ENCODE peak calls at places on chromosomes 5 and 9, in seven cellular contexts. V is IMR-90; U is tibial artery; K is small intestine; G is GM12864; C is endodermal cell; R is CD8-positive, alpha-beta T cell. A is an unnamed sample.

GRCh38 chr5:67355135-67355729 is 158.6 kb upstream of the CD180 start:
- DNase-seq in V (no peak), U (no peak), K (no peak), G (no peak), C (no peak), R (no peak), A (no peak)

GRCh38 chr5:65925094-65925600 is 1.2 kb upstream of the ERBIN start:
- DNase-seq in V (peak), U (peak), K (peak), G (peak), C (peak), R (peak), A (peak)

GRCh38 chr5:149062371-149063016 is 368 bp downstream of the SH3TC2 start:
- DNase-seq in V (peak), U (peak), K (peak), G (no peak), C (peak), R (no peak), A (peak)

GRCh38 chr9:6024035-6024554 is 8.7 kb upstream of the RANBP6 start:
- DNase-seq in V (no peak), U (no peak), K (peak), G (no peak), C (peak), R (no peak), A (peak)

GRCh38 chr5:133483406-133484090 is 128.8 kb downstream of the FSTL4 start:
- DNase-seq in V (no peak), U (no peak), K (peak), G (no peak), C (peak), R (no peak), A (no peak)

GRCh38 chr9:31030741-31031202 is 1353.7 kb upstream of the ACO1 start:
- DNase-seq in V (no peak), U (no peak), K (no peak), G (no peak), C (peak), R (no peak), A (peak)

GRCh38 chr5:146962801-146963355 is 84.3 kb upstream of the PPP2R2B start:
- DNase-seq in V (peak), U (no peak), K (no peak), G (no peak), C (no peak), R (no peak), A (peak)

GRCh38 chr9:69951411-69951810 is 92.2 kb upstream of the MAMDC2 start:
- DNase-seq in V (peak), U (no peak), K (no peak), G (no peak), C (no peak), R (no peak), A (no peak)

GRCh38 chr9:73152445-73152844 is 780 bp downstream of the ANXA1 start:
- DNase-seq in V (peak), U (no peak), K (no peak), G (no peak), C (no peak), R (no peak), A (peak)

GRCh38 chr5:133930061-133930823 is 38.2 kb downstream of the C5orf15 start:
- DNase-seq in V (peak), U (peak), K (no peak), G (peak), C (no peak), R (peak), A (no peak)

GRCh38 chr5:93452255-93452654 is 128.8 kb downstream of the NR2F1-AS1 start:
- DNase-seq in V (no peak), U (no peak), K (no peak), G (no peak), C (no peak), R (no peak), A (no peak)

GRCh38 chr9:1100945-1101344 is 50.8 kb downstream of the DMRT2 start:
- DNase-seq in V (peak), U (peak), K (no peak), G (no peak), C (peak), R (no peak), A (peak)

GRCh38 chr9:15278839-15279238 is 28.2 kb downstream of the TTC39B start:
- DNase-seq in V (no peak), U (no peak), K (no peak), G (no peak), C (no peak), R (no peak), A (no peak)

GRCh38 chr9:74887981-74888370 is 255 bp upstream of the TRPM6 start:
- DNase-seq in V (no peak), U (no peak), K (no peak), G (no peak), C (no peak), R (no peak), A (no peak)
- H3K4me3 ChIP-seq in V (no peak), U (no peak), K (no peak), G (no peak), C (peak), R (no peak), A (peak)

GRCh38 chr9:38413283-38413682 is 11.0 kb downstream of the IGFBPL1 start:
- DNase-seq in V (no peak), U (no peak), K (no peak), G (no peak), C (no peak), R (no peak), A (no peak)
- H3K4me3 ChIP-seq in V (no peak), U (no peak), K (no peak), G (no peak), C (no peak), R (no peak), A (no peak)

DNA sequence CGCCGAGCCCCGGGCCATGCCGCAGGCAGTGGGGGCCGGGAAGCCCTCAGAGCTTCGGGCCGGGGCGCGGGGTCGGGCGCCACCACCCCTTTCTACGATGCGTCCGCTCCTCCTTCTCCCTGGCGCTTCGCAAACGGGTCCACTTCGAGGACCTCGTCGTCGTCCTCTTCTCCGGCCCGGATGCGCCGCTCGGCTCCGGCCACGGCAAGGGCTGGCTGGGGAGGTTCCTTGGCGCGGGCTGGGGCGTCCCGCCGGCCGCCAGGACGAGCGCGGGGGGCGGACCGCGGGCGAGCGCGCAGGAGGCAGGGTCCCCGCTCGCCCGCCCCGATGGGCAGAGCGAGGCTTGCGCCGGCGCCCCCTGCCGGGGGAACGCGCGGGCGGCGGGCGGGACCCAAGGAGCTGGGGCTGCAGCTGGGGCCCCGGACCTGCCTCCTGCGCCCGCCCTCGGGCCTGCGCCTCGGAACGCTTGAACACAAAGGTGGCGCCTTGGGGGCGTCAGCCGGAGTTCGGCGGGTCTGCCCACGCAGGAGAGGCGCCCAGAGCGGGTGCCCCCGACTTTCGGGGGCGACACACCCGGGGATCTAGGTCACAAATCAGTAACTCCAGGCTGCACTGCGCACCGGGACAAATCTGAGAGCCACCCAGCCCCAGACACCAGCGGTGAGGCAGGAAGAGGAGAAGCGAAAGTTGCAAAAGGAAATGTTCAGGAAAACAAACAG is at the start of gene ROR2:
- DNase-seq in V (peak), U (no peak), K (peak), G (no peak), C (peak), R (peak), A (peak)
- H3K4me3 ChIP-seq in V (peak), U (peak), K (peak), G (peak), C (peak), R (no peak), A (peak)

GRCh38 chr5:531749-532315 is 7.6 kb upstream of the SLC9A3 start:
- DNase-seq in V (no peak), U (no peak), K (no peak), G (no peak), C (no peak), R (no peak), A (no peak)
- H3K4me3 ChIP-seq in V (no peak), U (no peak), K (no peak), G (no peak), C (no peak), R (no peak), A (no peak)

DNA sequence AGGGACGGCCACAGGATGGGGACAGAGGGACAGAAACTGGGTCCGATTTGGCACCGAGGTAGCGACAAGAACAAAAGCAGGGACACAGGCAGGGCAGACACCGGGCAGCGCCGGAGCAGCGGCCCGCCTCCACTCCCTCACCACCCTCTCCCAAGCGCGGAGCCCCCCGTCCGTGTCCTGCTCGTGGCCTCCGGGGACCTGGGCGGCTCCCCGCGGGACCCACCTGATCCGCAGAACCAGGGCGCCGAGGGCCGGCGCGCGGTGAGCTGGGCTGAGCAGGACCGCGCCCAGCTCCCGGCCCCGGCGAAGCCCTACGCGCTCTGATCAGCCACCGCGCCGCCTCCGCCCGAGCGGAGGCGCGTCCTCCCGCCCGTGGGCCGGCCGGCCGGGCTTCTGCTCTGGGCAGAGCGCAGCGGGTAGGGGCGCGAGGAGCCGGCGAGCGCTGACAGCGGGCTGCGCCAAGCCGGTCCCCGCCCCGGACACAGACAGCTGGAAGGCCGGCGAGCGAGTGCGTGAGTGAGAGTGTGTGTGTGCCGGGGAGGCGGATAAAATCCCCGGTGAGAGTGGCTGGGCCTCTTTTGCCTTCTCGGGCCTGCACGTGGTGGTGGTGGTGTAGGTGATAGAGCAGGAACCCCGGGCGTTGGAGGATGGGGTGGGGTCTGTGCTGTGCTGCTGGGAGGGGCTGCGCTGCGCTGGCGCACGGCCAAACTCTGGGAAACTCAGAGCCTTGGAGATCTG is at the start of gene GGTA1:
- DNase-seq in V (peak), U (peak), K (peak), G (no peak), C (peak), R (no peak), A (peak)
- H3K4me3 ChIP-seq in V (peak), U (peak), K (peak), G (no peak), C (peak), R (peak), A (peak)

GRCh38 chr9:121324316-121324715 is 45.7 kb downstream of the STOM start:
- DNase-seq in V (no peak), U (no peak), K (no peak), G (no peak), C (no peak), R (no peak), A (no peak)

GRCh38 chr9:121323449-121324151 is 46.5 kb downstream of the STOM start:
- DNase-seq in V (no peak), U (no peak), K (no peak), G (no peak), C (no peak), R (no peak), A (no peak)

GRCh38 chr9:121322737-121323448 is 47.2 kb downstream of the STOM start:
- DNase-seq in V (no peak), U (no peak), K (no peak), G (no peak), C (no peak), R (no peak), A (no peak)

GRCh38 chr9:121321039-121321503 is 49.0 kb downstream of the STOM start:
- DNase-seq in V (no peak), U (no peak), K (no peak), G (no peak), C (peak), R (no peak), A (no peak)

DNA sequence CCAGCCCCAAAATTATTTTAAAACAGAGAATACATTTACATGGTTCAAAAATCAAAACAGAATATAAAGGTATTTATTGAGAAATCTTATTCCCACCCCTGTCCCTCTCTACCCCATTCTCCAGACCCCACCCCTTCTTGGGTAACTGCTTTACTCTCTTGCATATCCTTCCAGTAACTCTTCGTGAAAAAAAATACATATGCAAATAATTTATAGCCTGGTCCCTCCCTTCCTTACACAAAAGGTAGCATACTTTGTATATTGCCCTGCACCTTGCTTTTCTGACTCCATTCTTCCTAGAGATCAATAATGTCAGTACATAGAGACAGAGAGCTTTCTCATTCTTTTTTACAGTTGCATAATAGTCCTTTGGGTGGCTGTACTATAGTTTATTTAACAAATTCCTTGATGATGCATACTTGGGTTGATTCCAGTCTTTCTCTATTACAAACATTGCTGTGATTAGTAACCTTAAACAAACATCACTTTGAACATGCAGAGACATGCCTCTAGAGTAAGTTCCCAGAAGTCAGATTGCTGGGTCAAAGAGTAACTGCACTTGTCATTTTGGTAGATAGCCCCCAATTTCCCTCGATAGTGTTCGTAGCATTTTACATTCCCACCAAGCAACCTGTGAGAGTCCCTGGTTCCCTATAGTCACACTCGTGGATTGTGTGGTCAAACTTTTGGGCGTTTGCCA is 47.9 kb downstream of the STOM start:
- DNase-seq in V (peak), U (no peak), K (peak), G (no peak), C (no peak), R (no peak), A (peak)
- H3K4me3 ChIP-seq in V (no peak), U (no peak), K (no peak), G (no peak), C (no peak), R (no peak), A (no peak)